ENCODE peak calls at places on chromosomes 11 and 22, in five cellular contexts. N, B, E, X and M are unnamed samples.

GRCh38 chr11:117822031-117822521 is 2.5 kb downstream of the FXYD2 start:
- DNase-seq in N (peak; percentile 39), B (no peak), E (peak; percentile 45), X (no peak), M (no peak)

GRCh38 chr22:31451709-31452571 is 37.7 kb downstream of the EIF4ENIF1 start:
- DNase-seq in N (peak; percentile 59), B (no peak), E (peak; percentile 51), X (peak; percentile 49), M (peak; percentile 5)

GRCh38 chr11:130404727-130405126 is 23.7 kb downstream of the ADAMTS8 start:
- DNase-seq in N (no peak), B (no peak), E (no peak), X (no peak), M (no peak)

GRCh38 chr11:97815667-97816066 is 1205.1 kb upstream of the CNTN5 start:
- DNase-seq in N (peak; percentile 4), B (no peak), E (no peak), X (no peak), M (no peak)

GRCh38 chr11:12526789-12527188 is 147.4 kb upstream of the TEAD1 start:
- DNase-seq in N (peak; percentile 60), B (no peak), E (no peak), X (no peak), M (no peak)

GRCh38 chr22:27986459-27986858 is 67.4 kb upstream of the PITPNB start:
- DNase-seq in N (no peak), B (no peak), E (no peak), X (no peak), M (no peak)

GRCh38 chr11:832529-833113 is at the start of gene CD151:
- DNase-seq in N (peak; percentile 68), B (no peak), E (peak; percentile 73), X (peak; percentile 54), M (peak; percentile 74)

GRCh38 chr22:33002035-33002434 is 56.1 kb downstream of the SYN3 start:
- DNase-seq in N (no peak), B (no peak), E (no peak), X (no peak), M (peak; percentile 38)

GRCh38 chr11:102244681-102245409 is 72.4 kb upstream of the BIRC3 start:
- DNase-seq in N (peak; percentile 40), B (no peak), E (no peak), X (peak; percentile 74), M (peak; percentile 78)